ENCODE peak calls at places on chromosomes 5 and 9, in six cellular contexts. One of them, this sample, is unnamed.
A peak's percentile ranks its signal among the peaks of the same experiment; 100 is the strongest.

GRCh38 chr9:764105-764524 is 77.4 kb upstream of the DMRT1 start:
- DNase-seq in fibroblast of pulmonary artery: peak; percentile 77
- DNase-seq in astrocyte of the spinal cord: peak; percentile 48
- DNase-seq in AG04450: peak; percentile 15
- DNase-seq in stomach: peak; percentile 71
- DNase-seq in CD8-positive, alpha-beta T cell: no peak
- DNase-seq in this sample: no peak

GRCh38 chr5:81183811-81184748 is 49.0 kb upstream of the CKMT2 start:
- DNase-seq in fibroblast of pulmonary artery: no peak
- DNase-seq in astrocyte of the spinal cord: no peak
- DNase-seq in AG04450: no peak
- DNase-seq in stomach: no peak
- DNase-seq in CD8-positive, alpha-beta T cell: no peak
- DNase-seq in this sample: no peak

GRCh38 chr5:80389575-80389974 is 18.3 kb upstream of the ZFYVE16 start:
- DNase-seq in fibroblast of pulmonary artery: no peak
- DNase-seq in astrocyte of the spinal cord: no peak
- DNase-seq in AG04450: no peak
- DNase-seq in stomach: no peak
- DNase-seq in CD8-positive, alpha-beta T cell: no peak
- DNase-seq in this sample: no peak

GRCh38 chr5:2902742-2903297 is 151.3 kb upstream of the IRX2 start:
- DNase-seq in fibroblast of pulmonary artery: no peak
- DNase-seq in astrocyte of the spinal cord: no peak
- DNase-seq in AG04450: no peak
- DNase-seq in stomach: no peak
- DNase-seq in CD8-positive, alpha-beta T cell: no peak
- DNase-seq in this sample: no peak

GRCh38 chr9:15524845-15525455 is 14.2 kb upstream of the PSIP1 start:
- DNase-seq in fibroblast of pulmonary artery: peak; percentile 28
- DNase-seq in astrocyte of the spinal cord: no peak
- DNase-seq in AG04450: no peak
- DNase-seq in stomach: no peak
- DNase-seq in CD8-positive, alpha-beta T cell: no peak
- DNase-seq in this sample: no peak

GRCh38 chr9:137281345-137282116 is 4.0 kb downstream of the TOR4A start:
- DNase-seq in fibroblast of pulmonary artery: no peak
- DNase-seq in astrocyte of the spinal cord: no peak
- DNase-seq in AG04450: no peak
- DNase-seq in stomach: no peak
- DNase-seq in CD8-positive, alpha-beta T cell: no peak
- DNase-seq in this sample: no peak

GRCh38 chr9:132752877-132753592 is 82.8 kb downstream of the GTF3C4 start:
- DNase-seq in fibroblast of pulmonary artery: no peak
- DNase-seq in astrocyte of the spinal cord: no peak
- DNase-seq in AG04450: no peak
- DNase-seq in stomach: peak; percentile 26
- DNase-seq in CD8-positive, alpha-beta T cell: no peak
- DNase-seq in this sample: no peak

GRCh38 chr5:1727571-1727970 is 72.1 kb downstream of the MRPL36 start:
- DNase-seq in fibroblast of pulmonary artery: no peak
- DNase-seq in astrocyte of the spinal cord: no peak
- DNase-seq in AG04450: no peak
- DNase-seq in stomach: peak; percentile 21
- DNase-seq in CD8-positive, alpha-beta T cell: no peak
- DNase-seq in this sample: no peak

GRCh38 chr5:90293931-90294330 is 115.6 kb downstream of the CETN3 start:
- DNase-seq in fibroblast of pulmonary artery: peak; percentile 99
- DNase-seq in astrocyte of the spinal cord: peak; percentile 92
- DNase-seq in AG04450: no peak
- DNase-seq in stomach: no peak
- DNase-seq in CD8-positive, alpha-beta T cell: no peak
- DNase-seq in this sample: peak; percentile 4

GRCh38 chr9:123164285-123164684 is 104.1 kb downstream of the STRBP start:
- DNase-seq in fibroblast of pulmonary artery: no peak
- DNase-seq in astrocyte of the spinal cord: no peak
- DNase-seq in AG04450: no peak
- DNase-seq in stomach: no peak
- DNase-seq in CD8-positive, alpha-beta T cell: no peak
- DNase-seq in this sample: no peak
- TF ChIP-seq CTCF in fibroblast of pulmonary artery: no peak
- TF ChIP-seq CTCF in astrocyte of the spinal cord: no peak
- TF ChIP-seq CTCF in AG04450: no peak
- TF ChIP-seq CTCF in stomach: no peak
- TF ChIP-seq CTCF in CD8-positive, alpha-beta T cell: no peak
- TF ChIP-seq CTCF in this sample: no peak

GRCh38 chr5:171420429-171421231 is 1.2 kb downstream of the FGF18 start:
- DNase-seq in fibroblast of pulmonary artery: peak; percentile 85
- DNase-seq in astrocyte of the spinal cord: peak; percentile 82
- DNase-seq in AG04450: peak; percentile 67
- DNase-seq in stomach: peak; percentile 73
- DNase-seq in CD8-positive, alpha-beta T cell: no peak
- DNase-seq in this sample: peak; percentile 85
- H3K4me3 ChIP-seq in fibroblast of pulmonary artery: no peak overlapping the region
- H3K4me3 ChIP-seq in astrocyte of the spinal cord: peak overlapping the region; percentile 25
- H3K4me3 ChIP-seq in AG04450: peak overlapping the region; percentile 46
- H3K4me3 ChIP-seq in stomach: peak overlapping the region; percentile 45
- H3K4me3 ChIP-seq in CD8-positive, alpha-beta T cell: peak overlapping the region; percentile 19
- H3K4me3 ChIP-seq in this sample: peak overlapping the region; percentile 65

GRCh38 chr9:90022474-90022873 is 417.7 kb downstream of the GADD45G start:
- DNase-seq in fibroblast of pulmonary artery: no peak
- DNase-seq in astrocyte of the spinal cord: no peak
- DNase-seq in AG04450: no peak
- DNase-seq in stomach: no peak
- DNase-seq in CD8-positive, alpha-beta T cell: no peak
- DNase-seq in this sample: no peak
- TF ChIP-seq CTCF in fibroblast of pulmonary artery: no peak
- TF ChIP-seq CTCF in astrocyte of the spinal cord: no peak
- TF ChIP-seq CTCF in AG04450: no peak
- TF ChIP-seq CTCF in stomach: no peak
- TF ChIP-seq CTCF in CD8-positive, alpha-beta T cell: no peak
- TF ChIP-seq CTCF in this sample: no peak

GRCh38 chr9:74357577-74357976 is 139.6 kb upstream of the RORB start:
- DNase-seq in fibroblast of pulmonary artery: no peak
- DNase-seq in astrocyte of the spinal cord: no peak
- DNase-seq in AG04450: no peak
- DNase-seq in stomach: no peak
- DNase-seq in CD8-positive, alpha-beta T cell: no peak
- DNase-seq in this sample: no peak
- H3K4me3 ChIP-seq in fibroblast of pulmonary artery: no peak overlapping the region
- H3K4me3 ChIP-seq in astrocyte of the spinal cord: no peak overlapping the region
- H3K4me3 ChIP-seq in AG04450: no peak overlapping the region
- H3K4me3 ChIP-seq in stomach: no peak overlapping the region
- H3K4me3 ChIP-seq in CD8-positive, alpha-beta T cell: no peak overlapping the region
- H3K4me3 ChIP-seq in this sample: no peak overlapping the region

DNA sequence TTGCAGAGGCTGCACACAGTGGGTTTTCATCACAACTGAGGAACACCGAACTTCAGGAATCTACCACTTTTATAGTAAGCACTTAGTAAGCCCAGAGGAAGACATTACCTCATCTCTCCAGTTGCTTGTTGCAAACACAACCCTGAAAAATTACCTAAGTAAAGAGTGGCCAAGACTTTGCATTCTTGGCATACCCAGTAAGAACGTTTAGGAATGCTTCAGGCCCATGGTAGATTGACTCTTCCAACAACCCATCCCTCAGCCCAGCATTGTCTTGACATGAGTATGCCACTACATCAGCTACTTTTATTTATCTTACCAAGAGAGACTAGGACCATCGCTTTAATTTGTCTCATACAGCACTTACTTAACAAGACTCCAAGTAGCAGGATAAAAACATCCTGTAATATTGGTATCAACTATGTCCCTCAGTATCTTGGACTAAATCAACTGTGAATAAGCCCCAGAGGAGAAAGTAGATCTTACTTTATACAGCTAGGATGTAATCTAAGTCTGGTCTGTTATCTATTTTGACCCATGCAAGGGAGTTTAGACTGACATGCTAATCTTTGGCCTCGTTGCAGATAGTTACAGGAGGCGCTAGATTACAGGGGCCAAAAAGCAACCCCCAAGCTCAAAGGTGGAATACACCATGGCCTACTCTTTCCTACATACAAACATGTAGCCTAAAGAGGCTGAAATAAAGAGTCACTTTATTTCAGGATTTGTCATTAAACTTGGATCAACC is 114.9 kb downstream of the INVS start:
- DNase-seq in fibroblast of pulmonary artery: peak; percentile 57
- DNase-seq in astrocyte of the spinal cord: peak; percentile 66
- DNase-seq in AG04450: peak; percentile 13
- DNase-seq in stomach: no peak
- DNase-seq in CD8-positive, alpha-beta T cell: no peak
- DNase-seq in this sample: no peak
- TF ChIP-seq CTCF in fibroblast of pulmonary artery: no peak
- TF ChIP-seq CTCF in astrocyte of the spinal cord: no peak
- TF ChIP-seq CTCF in AG04450: no peak
- TF ChIP-seq CTCF in stomach: no peak
- TF ChIP-seq CTCF in CD8-positive, alpha-beta T cell: no peak
- TF ChIP-seq CTCF in this sample: no peak

GRCh38 chr5:140041099-140041491 is 2.0 kb downstream of the NRG2 start:
- DNase-seq in fibroblast of pulmonary artery: no peak
- DNase-seq in astrocyte of the spinal cord: no peak
- DNase-seq in AG04450: no peak
- DNase-seq in stomach: no peak
- DNase-seq in CD8-positive, alpha-beta T cell: no peak
- DNase-seq in this sample: no peak

GRCh38 chr5:140042551-140043507 is at the start of gene NRG2:
- DNase-seq in fibroblast of pulmonary artery: peak; percentile 44
- DNase-seq in astrocyte of the spinal cord: peak; percentile 45
- DNase-seq in AG04450: no peak
- DNase-seq in stomach: peak; percentile 52
- DNase-seq in CD8-positive, alpha-beta T cell: peak; percentile 21
- DNase-seq in this sample: no peak

GRCh38 chr5:140043508-140043872 is 391 bp upstream of the NRG2 start:
- DNase-seq in fibroblast of pulmonary artery: no peak
- DNase-seq in astrocyte of the spinal cord: no peak
- DNase-seq in AG04450: no peak
- DNase-seq in stomach: no peak
- DNase-seq in CD8-positive, alpha-beta T cell: no peak
- DNase-seq in this sample: no peak

GRCh38 chr5:140040358-140040757 is 2.7 kb downstream of the NRG2 start:
- DNase-seq in fibroblast of pulmonary artery: no peak
- DNase-seq in astrocyte of the spinal cord: no peak
- DNase-seq in AG04450: no peak
- DNase-seq in stomach: no peak
- DNase-seq in CD8-positive, alpha-beta T cell: no peak
- DNase-seq in this sample: no peak

GRCh38 chr5:140041492-140042421 is 1.3 kb downstream of the NRG2 start:
- DNase-seq in fibroblast of pulmonary artery: peak; percentile 41
- DNase-seq in astrocyte of the spinal cord: peak; percentile 48
- DNase-seq in AG04450: no peak
- DNase-seq in stomach: peak; percentile 66
- DNase-seq in CD8-positive, alpha-beta T cell: no peak
- DNase-seq in this sample: peak; percentile 66
- H3K4me3 ChIP-seq in fibroblast of pulmonary artery: peak overlapping the region; percentile 54
- H3K4me3 ChIP-seq in astrocyte of the spinal cord: peak overlapping the region; percentile 48
- H3K4me3 ChIP-seq in AG04450: peak overlapping the region; percentile 63
- H3K4me3 ChIP-seq in stomach: peak overlapping the region; percentile 66
- H3K4me3 ChIP-seq in CD8-positive, alpha-beta T cell: peak overlapping the region; percentile 52
- H3K4me3 ChIP-seq in this sample: peak overlapping the region; percentile 59

GRCh38 chr5:68215888-68216736 is 556 bp downstream of the PIK3R1 start:
- DNase-seq in fibroblast of pulmonary artery: no peak
- DNase-seq in astrocyte of the spinal cord: no peak
- DNase-seq in AG04450: no peak
- DNase-seq in stomach: peak; percentile 48
- DNase-seq in CD8-positive, alpha-beta T cell: peak; percentile 24
- DNase-seq in this sample: no peak

GRCh38 chr5:68214472-68215207 is 916 bp upstream of the PIK3R1 start:
- DNase-seq in fibroblast of pulmonary artery: no peak
- DNase-seq in astrocyte of the spinal cord: peak; percentile 28
- DNase-seq in AG04450: no peak
- DNase-seq in stomach: no peak
- DNase-seq in CD8-positive, alpha-beta T cell: no peak
- DNase-seq in this sample: no peak

GRCh38 chr5:68216737-68217231 is 1.2 kb downstream of the PIK3R1 start:
- DNase-seq in fibroblast of pulmonary artery: peak; percentile 36
- DNase-seq in astrocyte of the spinal cord: peak; percentile 43
- DNase-seq in AG04450: no peak
- DNase-seq in stomach: no peak
- DNase-seq in CD8-positive, alpha-beta T cell: no peak
- DNase-seq in this sample: no peak

GRCh38 chr5:68217476-68217984 is 2.0 kb downstream of the PIK3R1 start:
- DNase-seq in fibroblast of pulmonary artery: peak; percentile 38
- DNase-seq in astrocyte of the spinal cord: peak; percentile 37
- DNase-seq in AG04450: no peak
- DNase-seq in stomach: no peak
- DNase-seq in CD8-positive, alpha-beta T cell: no peak
- DNase-seq in this sample: no peak

GRCh38 chr5:68215208-68215887 is at the start of gene PIK3R1:
- DNase-seq in fibroblast of pulmonary artery: peak; percentile 96
- DNase-seq in astrocyte of the spinal cord: peak; percentile 96
- DNase-seq in AG04450: peak; percentile 68
- DNase-seq in stomach: peak; percentile 98
- DNase-seq in CD8-positive, alpha-beta T cell: peak; percentile 86
- DNase-seq in this sample: peak; percentile 69
- TF ChIP-seq CTCF in fibroblast of pulmonary artery: peak; percentile 30
- TF ChIP-seq CTCF in astrocyte of the spinal cord: peak; percentile 36
- TF ChIP-seq CTCF in AG04450: peak; percentile 48
- TF ChIP-seq CTCF in stomach: peak; percentile 47
- TF ChIP-seq CTCF in CD8-positive, alpha-beta T cell: no peak
- TF ChIP-seq CTCF in this sample: peak; percentile 29

This sample was measured in retinal pigment epithelial cell.